ENCODE peak calls at places on chromosomes 3 and 15, in nine cellular contexts. U is T-helper 9 cell, G is natural killer cell, K is mesenteric fat pad, T is cardiac fibroblast, E is AG04449, B is left kidney, C is SW 1271, P is endothelial cell. W is an unnamed sample.

GRCh38 chr15:26260517-26261133 is 397.5 kb upstream of the ATP10A start:
- DNase-seq in G (no peak), C (no peak), U (peak; percentile 1), P (peak; percentile 58), T (peak; percentile 17), E (peak; percentile 4), B (peak; percentile 80), K (no peak), W (no peak)

GRCh38 chr15:79332824-79333510 is 22.1 kb downstream of the TMED3 start:
- DNase-seq in T (no peak), C (no peak), G (no peak), K (no peak), E (no peak), U (no peak), B (peak; percentile 44), P (no peak), W (no peak)

GRCh38 chr3:64151335-64151871 is 73.9 kb downstream of the PRICKLE2 start:
- DNase-seq in K (no peak), C (no peak), G (no peak), E (no peak), U (no peak), B (no peak), P (no peak), T (no peak), W (no peak)

GRCh38 chr15:42059661-42060476 is 34.5 kb downstream of the PLA2G4D start:
- DNase-seq in B (peak; percentile 72), U (peak; percentile 73), P (peak; percentile 75), K (peak; percentile 67), C (peak; percentile 1), G (peak; percentile 60), T (peak; percentile 60), E (no peak), W (peak; percentile 63)

GRCh38 chr3:99952306-99952705 is 134.6 kb downstream of the CMSS1 start:
- DNase-seq in G (no peak), E (no peak), B (no peak), C (peak; percentile 44), T (no peak), P (no peak), U (no peak), K (no peak), W (no peak)

GRCh38 chr3:123339302-123339701 is 109.6 kb downstream of the ADCY5 start:
- DNase-seq in P (no peak), E (no peak), U (no peak), T (no peak), C (no peak), B (no peak), G (no peak), K (no peak), W (no peak)

GRCh38 chr3:10357592-10358308 is 36.8 kb upstream of the SEC13 start:
- DNase-seq in U (no peak), E (peak; percentile 88), P (no peak), K (no peak), G (no peak), C (no peak), T (peak; percentile 97), B (no peak), W (no peak)

GRCh38 chr3:53120336-53120735 is 9.9 kb downstream of the RFT1 start:
- DNase-seq in C (no peak), U (no peak), E (no peak), K (peak; percentile 43), P (no peak), T (no peak), G (no peak), B (no peak), W (no peak)

GRCh38 chr15:57146394-57147140 is 228.1 kb downstream of the TCF12 start:
- DNase-seq in E (no peak), G (no peak), P (no peak), T (peak; percentile 84), C (peak; percentile 43), K (no peak), B (peak; percentile 72), U (no peak), W (no peak)

GRCh38 chr3:55477306-55478010 is 9.6 kb downstream of the WNT5A start:
- DNase-seq in C (no peak), E (no peak), G (no peak), P (no peak), U (no peak), K (no peak), B (no peak), T (no peak), W (no peak)

GRCh38 chr3:72347819-72348319 is 500.4 kb downstream of the SHQ1 start:
- DNase-seq in U (peak; percentile 41), P (no peak), E (no peak), C (no peak), B (peak; percentile 58), K (peak; percentile 91), G (peak; percentile 35), T (peak; percentile 72), W (no peak)

GRCh38 chr3:16300881-16301359 is 35.9 kb downstream of the OXNAD1 start:
- DNase-seq in U (peak; percentile 23), K (no peak), E (no peak), B (no peak), C (no peak), G (no peak), T (no peak), P (no peak), W (no peak)

GRCh38 chr15:40776537-40777141 is 6.9 kb downstream of the C15orf62 start:
- DNase-seq in E (no peak), P (no peak), B (no peak), T (peak; percentile 50), G (peak; percentile 74), U (no peak), K (no peak), C (no peak), W (no peak)

GRCh38 chr3:71425491-71426071 is 157.9 kb downstream of the FOXP1 start:
- DNase-seq in U (no peak), G (no peak), K (no peak), B (no peak), C (no peak), P (no peak), T (peak; percentile 31), E (peak; percentile 78), W (no peak)

W was measured in activated B cell treated with CpG ODN at 0.5 μM for 24 hours.